ENCODE peak calls at places on chromosome 13, in eight cellular contexts. One of them, this sample, is unnamed.

GRCh38 chr13:60226507-60226906 is 62.8 kb upstream of the DIAPH3 start:
- DNase-seq in Panc1: no peak
- DNase-seq in suprapubic skin: no peak
- DNase-seq in heart right ventricle: no peak
- DNase-seq in colonic mucosa: no peak
- DNase-seq in cardiac muscle cell: peak; percentile 60
- DNase-seq in neural progenitor cell: peak; percentile 69
- DNase-seq in mesendoderm: peak; percentile 65
- DNase-seq in this sample: no peak

GRCh38 chr13:30679483-30680330 is 55.6 kb upstream of the ALOX5AP start:
- DNase-seq in colonic mucosa: no peak
- DNase-seq in suprapubic skin: no peak
- DNase-seq in cardiac muscle cell: peak; percentile 54
- DNase-seq in mesendoderm: peak; percentile 56
- DNase-seq in neural progenitor cell: peak; percentile 60
- DNase-seq in heart right ventricle: no peak
- DNase-seq in Panc1: peak; percentile 30
- DNase-seq in this sample: peak; percentile 27

GRCh38 chr13:59743195-59743594 is 420.5 kb downstream of the DIAPH3 start:
- DNase-seq in cardiac muscle cell: no peak
- DNase-seq in neural progenitor cell: no peak
- DNase-seq in colonic mucosa: no peak
- DNase-seq in heart right ventricle: no peak
- DNase-seq in Panc1: no peak
- DNase-seq in mesendoderm: no peak
- DNase-seq in suprapubic skin: no peak
- DNase-seq in this sample: no peak

GRCh38 chr13:106468207-106468606 is 67.3 kb downstream of the EFNB2 start:
- DNase-seq in heart right ventricle: no peak
- DNase-seq in mesendoderm: no peak
- DNase-seq in colonic mucosa: no peak
- DNase-seq in Panc1: no peak
- DNase-seq in neural progenitor cell: no peak
- DNase-seq in cardiac muscle cell: no peak
- DNase-seq in suprapubic skin: no peak
- DNase-seq in this sample: no peak

GRCh38 chr13:27170521-27171243 is 929 bp downstream of the USP12 start:
- DNase-seq in cardiac muscle cell: peak; percentile 79
- DNase-seq in neural progenitor cell: peak; percentile 84
- DNase-seq in Panc1: no peak
- DNase-seq in heart right ventricle: peak; percentile 38
- DNase-seq in mesendoderm: peak; percentile 75
- DNase-seq in colonic mucosa: peak; percentile 50
- DNase-seq in suprapubic skin: peak; percentile 81
- DNase-seq in this sample: peak; percentile 46

GRCh38 chr13:102267191-102267590 is 134.7 kb downstream of the FGF14 start:
- DNase-seq in colonic mucosa: no peak
- DNase-seq in cardiac muscle cell: no peak
- DNase-seq in mesendoderm: no peak
- DNase-seq in neural progenitor cell: no peak
- DNase-seq in Panc1: no peak
- DNase-seq in suprapubic skin: no peak
- DNase-seq in heart right ventricle: no peak
- DNase-seq in this sample: no peak

GRCh38 chr13:37995052-37995451 is 125.5 kb upstream of the TRPC4 start:
- DNase-seq in mesendoderm: peak; percentile 57
- DNase-seq in colonic mucosa: no peak
- DNase-seq in suprapubic skin: no peak
- DNase-seq in neural progenitor cell: peak; percentile 59
- DNase-seq in heart right ventricle: no peak
- DNase-seq in Panc1: no peak
- DNase-seq in cardiac muscle cell: no peak
- DNase-seq in this sample: no peak

GRCh38 chr13:41562083-41562482 is 104.7 kb downstream of the RGCC start:
- DNase-seq in Panc1: no peak
- DNase-seq in mesendoderm: no peak
- DNase-seq in cardiac muscle cell: no peak
- DNase-seq in neural progenitor cell: no peak
- DNase-seq in colonic mucosa: peak; percentile 55
- DNase-seq in suprapubic skin: no peak
- DNase-seq in heart right ventricle: peak; percentile 60
- DNase-seq in this sample: peak; percentile 27

GRCh38 chr13:35784286-35784951 is 307.9 kb upstream of the MAB21L1 start:
- DNase-seq in mesendoderm: no peak
- DNase-seq in suprapubic skin: no peak
- DNase-seq in colonic mucosa: no peak
- DNase-seq in heart right ventricle: no peak
- DNase-seq in Panc1: no peak
- DNase-seq in neural progenitor cell: no peak
- DNase-seq in cardiac muscle cell: no peak
- DNase-seq in this sample: no peak

GRCh38 chr13:43662976-43663375 is 123.8 kb downstream of the ENOX1 start:
- DNase-seq in suprapubic skin: no peak
- DNase-seq in neural progenitor cell: peak; percentile 4
- DNase-seq in cardiac muscle cell: no peak
- DNase-seq in heart right ventricle: no peak
- DNase-seq in colonic mucosa: peak; percentile 27
- DNase-seq in mesendoderm: no peak
- DNase-seq in Panc1: no peak
- DNase-seq in this sample: no peak

GRCh38 chr13:59715591-59715990 is 448.1 kb downstream of the DIAPH3 start:
- DNase-seq in mesendoderm: no peak
- DNase-seq in cardiac muscle cell: no peak
- DNase-seq in neural progenitor cell: no peak
- DNase-seq in Panc1: no peak
- DNase-seq in colonic mucosa: no peak
- DNase-seq in heart right ventricle: no peak
- DNase-seq in suprapubic skin: no peak
- DNase-seq in this sample: no peak

GRCh38 chr13:112969692-112970338 is 801 bp downstream of the MCF2L start:
- DNase-seq in mesendoderm: no peak
- DNase-seq in heart right ventricle: no peak
- DNase-seq in neural progenitor cell: no peak
- DNase-seq in Panc1: no peak
- DNase-seq in suprapubic skin: peak; percentile 35
- DNase-seq in cardiac muscle cell: no peak
- DNase-seq in colonic mucosa: no peak
- DNase-seq in this sample: no peak

GRCh38 chr13:69474286-69474685 is 633.3 kb upstream of the ATXN8OS start:
- DNase-seq in colonic mucosa: no peak
- DNase-seq in mesendoderm: no peak
- DNase-seq in Panc1: no peak
- DNase-seq in suprapubic skin: no peak
- DNase-seq in heart right ventricle: no peak
- DNase-seq in cardiac muscle cell: no peak
- DNase-seq in neural progenitor cell: no peak
- DNase-seq in this sample: no peak

GRCh38 chr13:45718992-45719391 is 16.9 kb downstream of the CBY2 start:
- DNase-seq in colonic mucosa: no peak
- DNase-seq in mesendoderm: peak; percentile 67
- DNase-seq in suprapubic skin: no peak
- DNase-seq in Panc1: no peak
- DNase-seq in heart right ventricle: no peak
- DNase-seq in neural progenitor cell: peak; percentile 30
- DNase-seq in cardiac muscle cell: no peak
- DNase-seq in this sample: no peak

GRCh38 chr13:44735806-44736205 is 159.7 kb upstream of the TSC22D1 start:
- DNase-seq in suprapubic skin: no peak
- DNase-seq in neural progenitor cell: no peak
- DNase-seq in cardiac muscle cell: no peak
- DNase-seq in Panc1: no peak
- DNase-seq in colonic mucosa: no peak
- DNase-seq in mesendoderm: no peak
- DNase-seq in heart right ventricle: no peak
- DNase-seq in this sample: no peak

GRCh38 chr13:38283346-38283745 is 66.3 kb upstream of the UFM1 start:
- DNase-seq in suprapubic skin: no peak
- DNase-seq in neural progenitor cell: no peak
- DNase-seq in heart right ventricle: no peak
- DNase-seq in cardiac muscle cell: no peak
- DNase-seq in colonic mucosa: no peak
- DNase-seq in mesendoderm: peak; percentile 22
- DNase-seq in Panc1: no peak
- DNase-seq in this sample: no peak

GRCh38 chr13:40341501-40341900 is 324.9 kb downstream of the FOXO1 start:
- DNase-seq in heart right ventricle: no peak
- DNase-seq in cardiac muscle cell: no peak
- DNase-seq in Panc1: no peak
- DNase-seq in suprapubic skin: no peak
- DNase-seq in colonic mucosa: no peak
- DNase-seq in mesendoderm: peak; percentile 74
- DNase-seq in neural progenitor cell: peak; percentile 36
- DNase-seq in this sample: no peak

GRCh38 chr13:99688776-99689175 is 187.5 kb downstream of the TM9SF2 start:
- DNase-seq in cardiac muscle cell: no peak
- DNase-seq in Panc1: no peak
- DNase-seq in neural progenitor cell: no peak
- DNase-seq in mesendoderm: peak; percentile 26
- DNase-seq in heart right ventricle: no peak
- DNase-seq in colonic mucosa: no peak
- DNase-seq in suprapubic skin: no peak
- DNase-seq in this sample: no peak

GRCh38 chr13:48210178-48210577 is 22.8 kb upstream of the ITM2B start:
- DNase-seq in heart right ventricle: no peak
- DNase-seq in suprapubic skin: no peak
- DNase-seq in colonic mucosa: no peak
- DNase-seq in neural progenitor cell: no peak
- DNase-seq in mesendoderm: no peak
- DNase-seq in Panc1: peak; percentile 50
- DNase-seq in cardiac muscle cell: no peak
- DNase-seq in this sample: no peak

GRCh38 chr13:20053891-20054290 is 95.4 kb downstream of the ZMYM2 start:
- DNase-seq in colonic mucosa: no peak
- DNase-seq in mesendoderm: no peak
- DNase-seq in suprapubic skin: no peak
- DNase-seq in neural progenitor cell: no peak
- DNase-seq in Panc1: no peak
- DNase-seq in cardiac muscle cell: no peak
- DNase-seq in heart right ventricle: no peak
- DNase-seq in this sample: no peak
- H3K36me3 ChIP-seq in colonic mucosa: peaks cover 5% of the 10 kb centered on the region
- H3K36me3 ChIP-seq in mesendoderm: peaks cover 2% of the 10 kb centered on the region
- H3K36me3 ChIP-seq in suprapubic skin: peaks cover 24% of the 10 kb centered on the region
- H3K36me3 ChIP-seq in neural progenitor cell: peaks cover 30% of the 10 kb centered on the region
- H3K36me3 ChIP-seq in Panc1: peaks cover 10% of the 10 kb centered on the region
- H3K36me3 ChIP-seq in cardiac muscle cell: peaks cover 10% of the 10 kb centered on the region
- H3K36me3 ChIP-seq in heart right ventricle: no peaks in the 10 kb centered on the region
- H3K36me3 ChIP-seq in this sample: peaks cover 17% of the 10 kb centered on the region

DNA sequence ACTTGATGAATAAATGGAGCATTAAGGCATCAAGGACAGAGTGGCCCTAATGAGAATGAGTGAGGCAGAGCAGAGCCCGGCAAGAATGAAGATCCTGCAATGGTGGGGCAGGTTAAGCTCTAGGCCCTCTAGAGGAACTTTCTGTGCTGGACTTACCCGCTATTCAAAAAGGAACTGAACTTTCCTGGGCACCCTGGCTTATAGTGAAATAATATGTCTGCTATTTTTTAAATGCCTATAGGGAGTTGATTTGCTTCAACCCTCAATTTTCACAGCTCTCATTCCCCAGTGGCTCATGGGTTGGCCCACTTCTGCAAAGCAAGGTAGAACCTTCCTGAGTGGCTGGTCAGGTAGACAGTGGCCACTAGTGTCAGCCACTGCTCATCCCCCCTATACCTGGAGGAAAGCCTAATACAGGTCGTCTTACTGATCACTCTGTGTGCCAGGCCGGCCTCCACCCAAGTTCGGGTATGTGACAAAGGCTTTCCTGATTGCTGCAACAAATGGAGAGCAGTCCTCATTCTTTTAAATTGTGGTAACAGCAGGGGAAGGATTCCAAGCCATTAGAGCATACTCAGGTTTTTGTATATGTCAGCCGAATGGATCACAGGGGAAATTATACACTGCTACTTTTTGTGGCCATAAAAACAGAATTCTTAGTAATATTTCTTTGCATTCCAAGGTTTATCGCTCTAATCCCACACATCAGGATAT is 103.0 kb downstream of the KL start:
- DNase-seq in colonic mucosa: no peak
- DNase-seq in heart right ventricle: no peak
- DNase-seq in mesendoderm: peak; percentile 55
- DNase-seq in cardiac muscle cell: no peak
- DNase-seq in neural progenitor cell: no peak
- DNase-seq in Panc1: no peak
- DNase-seq in suprapubic skin: no peak
- DNase-seq in this sample: no peak
- H3K36me3 ChIP-seq in colonic mucosa: no peaks in the 10 kb centered on the region
- H3K36me3 ChIP-seq in heart right ventricle: peaks cover 47% of the 10 kb centered on the region
- H3K36me3 ChIP-seq in mesendoderm: no peaks in the 10 kb centered on the region
- H3K36me3 ChIP-seq in cardiac muscle cell: peaks cover 21% of the 10 kb centered on the region
- H3K36me3 ChIP-seq in neural progenitor cell: no peaks in the 10 kb centered on the region
- H3K36me3 ChIP-seq in Panc1: no peaks in the 10 kb centered on the region
- H3K36me3 ChIP-seq in suprapubic skin: peaks cover 30% of the 10 kb centered on the region
- H3K36me3 ChIP-seq in this sample: peaks cover 65% of the 10 kb centered on the region

GRCh38 chr13:75329097-75329496 is 152.9 kb downstream of the TBC1D4 start:
- DNase-seq in Panc1: no peak
- DNase-seq in heart right ventricle: no peak
- DNase-seq in mesendoderm: no peak
- DNase-seq in neural progenitor cell: no peak
- DNase-seq in suprapubic skin: no peak
- DNase-seq in cardiac muscle cell: no peak
- DNase-seq in colonic mucosa: no peak
- DNase-seq in this sample: no peak

GRCh38 chr13:75321084-75321483 is 160.9 kb downstream of the TBC1D4 start:
- DNase-seq in cardiac muscle cell: no peak
- DNase-seq in neural progenitor cell: no peak
- DNase-seq in colonic mucosa: no peak
- DNase-seq in suprapubic skin: no peak
- DNase-seq in heart right ventricle: no peak
- DNase-seq in mesendoderm: no peak
- DNase-seq in Panc1: no peak
- DNase-seq in this sample: no peak

GRCh38 chr13:75327132-75327505 is 154.8 kb downstream of the TBC1D4 start:
- DNase-seq in neural progenitor cell: no peak
- DNase-seq in Panc1: no peak
- DNase-seq in mesendoderm: no peak
- DNase-seq in suprapubic skin: no peak
- DNase-seq in cardiac muscle cell: no peak
- DNase-seq in heart right ventricle: no peak
- DNase-seq in colonic mucosa: no peak
- DNase-seq in this sample: no peak

GRCh38 chr13:75326173-75327131 is 155.5 kb downstream of the TBC1D4 start:
- DNase-seq in neural progenitor cell: no peak
- DNase-seq in cardiac muscle cell: no peak
- DNase-seq in Panc1: no peak
- DNase-seq in suprapubic skin: no peak
- DNase-seq in heart right ventricle: no peak
- DNase-seq in colonic mucosa: no peak
- DNase-seq in mesendoderm: peak; percentile 91
- DNase-seq in this sample: no peak

GRCh38 chr13:75324413-75324940 is 157.5 kb downstream of the TBC1D4 start:
- DNase-seq in neural progenitor cell: no peak
- DNase-seq in mesendoderm: no peak
- DNase-seq in heart right ventricle: no peak
- DNase-seq in suprapubic skin: no peak
- DNase-seq in Panc1: no peak
- DNase-seq in cardiac muscle cell: no peak
- DNase-seq in colonic mucosa: no peak
- DNase-seq in this sample: no peak
- H3K36me3 ChIP-seq in neural progenitor cell: no peaks in the 10 kb centered on the region
- H3K36me3 ChIP-seq in mesendoderm: no peaks in the 10 kb centered on the region
- H3K36me3 ChIP-seq in heart right ventricle: no peaks in the 10 kb centered on the region
- H3K36me3 ChIP-seq in suprapubic skin: peaks cover 13% of the 10 kb centered on the region
- H3K36me3 ChIP-seq in Panc1: no peaks in the 10 kb centered on the region
- H3K36me3 ChIP-seq in cardiac muscle cell: peaks cover 16% of the 10 kb centered on the region
- H3K36me3 ChIP-seq in colonic mucosa: no peaks in the 10 kb centered on the region
- H3K36me3 ChIP-seq in this sample: peaks cover 4% of the 10 kb centered on the region

GRCh38 chr13:33827152-33827551 is 9.2 kb downstream of the RFC3 start:
- DNase-seq in mesendoderm: no peak
- DNase-seq in suprapubic skin: no peak
- DNase-seq in Panc1: no peak
- DNase-seq in neural progenitor cell: no peak
- DNase-seq in cardiac muscle cell: no peak
- DNase-seq in colonic mucosa: no peak
- DNase-seq in heart right ventricle: no peak
- DNase-seq in this sample: no peak
- H3K36me3 ChIP-seq in mesendoderm: peaks cover 1% of the 10 kb centered on the region
- H3K36me3 ChIP-seq in suprapubic skin: peaks cover 37% of the 10 kb centered on the region
- H3K36me3 ChIP-seq in Panc1: peaks cover 11% of the 10 kb centered on the region
- H3K36me3 ChIP-seq in neural progenitor cell: peaks cover 36% of the 10 kb centered on the region
- H3K36me3 ChIP-seq in cardiac muscle cell: peaks cover 30% of the 10 kb centered on the region
- H3K36me3 ChIP-seq in colonic mucosa: no peaks in the 10 kb centered on the region
- H3K36me3 ChIP-seq in heart right ventricle: no peaks in the 10 kb centered on the region
- H3K36me3 ChIP-seq in this sample: peaks cover 85% of the 10 kb centered on the region

This sample was measured in SJSA1.